ENCODE peak calls at places on chromosomes 4 and X, in nine cellular contexts. One of them, this sample, is unnamed.

GRCh38 chr4:6688879-6689505 is 4.7 kb upstream of the S100P start:
- DNase-seq in AG10803: peak; percentile 86
- DNase-seq in upper lobe of right lung: no peak
- DNase-seq in Calu3: peak; percentile 78
- DNase-seq in HFFc6: peak; percentile 88
- DNase-seq in lower leg skin: no peak
- DNase-seq in HepG2: peak; percentile 91
- DNase-seq in OCI-LY7: no peak
- DNase-seq in K562: peak; percentile 83
- DNase-seq in this sample: no peak

GRCh38 chr4:147913137-147913536 is 181.2 kb downstream of the ARHGAP10 start:
- DNase-seq in AG10803: no peak
- DNase-seq in upper lobe of right lung: no peak
- DNase-seq in Calu3: no peak
- DNase-seq in HFFc6: no peak
- DNase-seq in lower leg skin: no peak
- DNase-seq in HepG2: no peak
- DNase-seq in OCI-LY7: no peak
- DNase-seq in K562: no peak
- DNase-seq in this sample: no peak

GRCh38 chrX:46577116-46578005 is 3.8 kb downstream of the CHST7 start:
- DNase-seq in AG10803: peak; percentile 24
- DNase-seq in upper lobe of right lung: no peak
- DNase-seq in Calu3: no peak
- DNase-seq in HFFc6: peak; percentile 73
- DNase-seq in lower leg skin: no peak
- DNase-seq in HepG2: no peak
- DNase-seq in OCI-LY7: no peak
- DNase-seq in K562: no peak
- DNase-seq in this sample: no peak

GRCh38 chr4:26296021-26296420 is 24.8 kb upstream of the RBPJ start:
- DNase-seq in AG10803: no peak
- DNase-seq in upper lobe of right lung: no peak
- DNase-seq in Calu3: no peak
- DNase-seq in HFFc6: no peak
- DNase-seq in lower leg skin: no peak
- DNase-seq in HepG2: no peak
- DNase-seq in OCI-LY7: no peak
- DNase-seq in K562: no peak
- DNase-seq in this sample: no peak

GRCh38 chrX:47200385-47201150 is 6.9 kb downstream of the UBA1 start:
- DNase-seq in AG10803: peak; percentile 88
- DNase-seq in upper lobe of right lung: no peak
- DNase-seq in Calu3: no peak
- DNase-seq in HFFc6: peak; percentile 33
- DNase-seq in lower leg skin: peak; percentile 63
- DNase-seq in HepG2: peak; percentile 42
- DNase-seq in OCI-LY7: no peak
- DNase-seq in K562: no peak
- DNase-seq in this sample: no peak

GRCh38 chr4:25535278-25535677 is 120.4 kb upstream of the SLC34A2 start:
- DNase-seq in AG10803: no peak
- DNase-seq in upper lobe of right lung: no peak
- DNase-seq in Calu3: peak; percentile 31
- DNase-seq in HFFc6: no peak
- DNase-seq in lower leg skin: no peak
- DNase-seq in HepG2: peak; percentile 85
- DNase-seq in OCI-LY7: no peak
- DNase-seq in K562: no peak
- DNase-seq in this sample: no peak

GRCh38 chr4:114378306-114378903 is 220.2 kb upstream of the UGT8 start:
- DNase-seq in AG10803: peak; percentile 57
- DNase-seq in upper lobe of right lung: no peak
- DNase-seq in Calu3: peak; percentile 11
- DNase-seq in HFFc6: peak; percentile 52
- DNase-seq in lower leg skin: no peak
- DNase-seq in HepG2: no peak
- DNase-seq in OCI-LY7: no peak
- DNase-seq in K562: no peak
- DNase-seq in this sample: no peak

GRCh38 chr4:3465698-3466671 is 2.9 kb downstream of the DOK7 start:
- DNase-seq in AG10803: no peak
- DNase-seq in upper lobe of right lung: no peak
- DNase-seq in Calu3: no peak
- DNase-seq in HFFc6: no peak
- DNase-seq in lower leg skin: no peak
- DNase-seq in HepG2: peak; percentile 31
- DNase-seq in OCI-LY7: no peak
- DNase-seq in K562: peak; percentile 14
- DNase-seq in this sample: no peak

GRCh38 chrX:107826286-107827136 is 845 bp downstream of the MID2 start:
- DNase-seq in AG10803: peak; percentile 53
- DNase-seq in upper lobe of right lung: peak; percentile 74
- DNase-seq in Calu3: peak; percentile 49
- DNase-seq in HFFc6: peak; percentile 31
- DNase-seq in lower leg skin: no peak
- DNase-seq in HepG2: no peak
- DNase-seq in OCI-LY7: no peak
- DNase-seq in K562: peak; percentile 1
- DNase-seq in this sample: peak; percentile 76

GRCh38 chrX:107827137-107827831 is 1.6 kb downstream of the MID2 start:
- DNase-seq in AG10803: no peak
- DNase-seq in upper lobe of right lung: no peak
- DNase-seq in Calu3: no peak
- DNase-seq in HFFc6: no peak
- DNase-seq in lower leg skin: no peak
- DNase-seq in HepG2: no peak
- DNase-seq in OCI-LY7: no peak
- DNase-seq in K562: no peak
- DNase-seq in this sample: no peak

GRCh38 chrX:107827852-107828251 is 2.2 kb downstream of the MID2 start:
- DNase-seq in AG10803: no peak
- DNase-seq in upper lobe of right lung: no peak
- DNase-seq in Calu3: no peak
- DNase-seq in HFFc6: no peak
- DNase-seq in lower leg skin: no peak
- DNase-seq in HepG2: no peak
- DNase-seq in OCI-LY7: no peak
- DNase-seq in K562: no peak
- DNase-seq in this sample: no peak

GRCh38 chrX:107823456-107823855 is 2.2 kb upstream of the MID2 start:
- DNase-seq in AG10803: peak; percentile 85
- DNase-seq in upper lobe of right lung: no peak
- DNase-seq in Calu3: no peak
- DNase-seq in HFFc6: peak; percentile 55
- DNase-seq in lower leg skin: no peak
- DNase-seq in HepG2: no peak
- DNase-seq in OCI-LY7: no peak
- DNase-seq in K562: no peak
- DNase-seq in this sample: no peak

GRCh38 chrX:107825698-107826285 is at the start of gene MID2:
- DNase-seq in AG10803: peak; percentile 36
- DNase-seq in upper lobe of right lung: peak; percentile 78
- DNase-seq in Calu3: peak; percentile 69
- DNase-seq in HFFc6: peak; percentile 33
- DNase-seq in lower leg skin: peak; percentile 59
- DNase-seq in HepG2: no peak
- DNase-seq in OCI-LY7: no peak
- DNase-seq in K562: no peak
- DNase-seq in this sample: peak; percentile 54
- TF ChIP-seq CTCF in AG10803: no peak
- TF ChIP-seq CTCF in upper lobe of right lung: no peak
- TF ChIP-seq CTCF in Calu3: no peak
- TF ChIP-seq CTCF in HFFc6: no peak
- TF ChIP-seq CTCF in lower leg skin: no peak
- TF ChIP-seq CTCF in HepG2: no peak
- TF ChIP-seq CTCF in OCI-LY7: no peak
- TF ChIP-seq CTCF in K562: no peak
- TF ChIP-seq CTCF in this sample: no peak

GRCh38 chrX:9884031-9884779 is 83.0 kb upstream of the CLDN34 start:
- DNase-seq in AG10803: no peak
- DNase-seq in upper lobe of right lung: no peak
- DNase-seq in Calu3: no peak
- DNase-seq in HFFc6: no peak
- DNase-seq in lower leg skin: no peak
- DNase-seq in HepG2: no peak
- DNase-seq in OCI-LY7: no peak
- DNase-seq in K562: no peak
- DNase-seq in this sample: no peak

GRCh38 chrX:9888953-9889470 is 78.1 kb upstream of the CLDN34 start:
- DNase-seq in AG10803: peak; percentile 36
- DNase-seq in upper lobe of right lung: no peak
- DNase-seq in Calu3: no peak
- DNase-seq in HFFc6: peak; percentile 48
- DNase-seq in lower leg skin: no peak
- DNase-seq in HepG2: no peak
- DNase-seq in OCI-LY7: no peak
- DNase-seq in K562: no peak
- DNase-seq in this sample: no peak

GRCh38 chrX:9880912-9881311 is 86.2 kb upstream of the CLDN34 start:
- DNase-seq in AG10803: no peak
- DNase-seq in upper lobe of right lung: no peak
- DNase-seq in Calu3: no peak
- DNase-seq in HFFc6: no peak
- DNase-seq in lower leg skin: no peak
- DNase-seq in HepG2: no peak
- DNase-seq in OCI-LY7: no peak
- DNase-seq in K562: no peak
- DNase-seq in this sample: no peak

GRCh38 chrX:9882669-9883446 is 84.3 kb upstream of the CLDN34 start:
- DNase-seq in AG10803: no peak
- DNase-seq in upper lobe of right lung: peak; percentile 68
- DNase-seq in Calu3: peak; percentile 11
- DNase-seq in HFFc6: no peak
- DNase-seq in lower leg skin: no peak
- DNase-seq in HepG2: no peak
- DNase-seq in OCI-LY7: peak; percentile 0
- DNase-seq in K562: peak; percentile 29
- DNase-seq in this sample: no peak

GRCh38 chrX:9885150-9885549 is 82.0 kb upstream of the CLDN34 start:
- DNase-seq in AG10803: peak; percentile 51
- DNase-seq in upper lobe of right lung: peak; percentile 80
- DNase-seq in Calu3: peak; percentile 77
- DNase-seq in HFFc6: no peak
- DNase-seq in lower leg skin: peak; percentile 16
- DNase-seq in HepG2: peak; percentile 30
- DNase-seq in OCI-LY7: peak; percentile 44
- DNase-seq in K562: peak; percentile 48
- DNase-seq in this sample: peak; percentile 69
- TF ChIP-seq CTCF in AG10803: peak; percentile 76
- TF ChIP-seq CTCF in upper lobe of right lung: peak; percentile 52
- TF ChIP-seq CTCF in Calu3: peak; percentile 69
- TF ChIP-seq CTCF in HFFc6: peak; percentile 73
- TF ChIP-seq CTCF in lower leg skin: no peak
- TF ChIP-seq CTCF in HepG2: peak; percentile 78
- TF ChIP-seq CTCF in OCI-LY7: peak; percentile 77
- TF ChIP-seq CTCF in K562: peak; percentile 58
- TF ChIP-seq CTCF in this sample: peak; percentile 21

GRCh38 chrX:11447418-11447817 is 154.2 kb downstream of the AMELX start:
- DNase-seq in AG10803: peak; percentile 31
- DNase-seq in upper lobe of right lung: no peak
- DNase-seq in Calu3: no peak
- DNase-seq in HFFc6: no peak
- DNase-seq in lower leg skin: no peak
- DNase-seq in HepG2: no peak
- DNase-seq in OCI-LY7: no peak
- DNase-seq in K562: no peak
- DNase-seq in this sample: no peak

GRCh38 chrX:11446951-11447350 is 153.7 kb downstream of the AMELX start:
- DNase-seq in AG10803: peak; percentile 65
- DNase-seq in upper lobe of right lung: no peak
- DNase-seq in Calu3: no peak
- DNase-seq in HFFc6: no peak
- DNase-seq in lower leg skin: no peak
- DNase-seq in HepG2: no peak
- DNase-seq in OCI-LY7: no peak
- DNase-seq in K562: no peak
- DNase-seq in this sample: no peak

GRCh38 chrX:11451133-11451532 is 157.9 kb downstream of the AMELX start:
- DNase-seq in AG10803: no peak
- DNase-seq in upper lobe of right lung: no peak
- DNase-seq in Calu3: no peak
- DNase-seq in HFFc6: no peak
- DNase-seq in lower leg skin: no peak
- DNase-seq in HepG2: no peak
- DNase-seq in OCI-LY7: no peak
- DNase-seq in K562: no peak
- DNase-seq in this sample: no peak

GRCh38 chrX:11449613-11450012 is 156.4 kb downstream of the AMELX start:
- DNase-seq in AG10803: no peak
- DNase-seq in upper lobe of right lung: no peak
- DNase-seq in Calu3: no peak
- DNase-seq in HFFc6: no peak
- DNase-seq in lower leg skin: no peak
- DNase-seq in HepG2: no peak
- DNase-seq in OCI-LY7: no peak
- DNase-seq in K562: no peak
- DNase-seq in this sample: no peak

DNA sequence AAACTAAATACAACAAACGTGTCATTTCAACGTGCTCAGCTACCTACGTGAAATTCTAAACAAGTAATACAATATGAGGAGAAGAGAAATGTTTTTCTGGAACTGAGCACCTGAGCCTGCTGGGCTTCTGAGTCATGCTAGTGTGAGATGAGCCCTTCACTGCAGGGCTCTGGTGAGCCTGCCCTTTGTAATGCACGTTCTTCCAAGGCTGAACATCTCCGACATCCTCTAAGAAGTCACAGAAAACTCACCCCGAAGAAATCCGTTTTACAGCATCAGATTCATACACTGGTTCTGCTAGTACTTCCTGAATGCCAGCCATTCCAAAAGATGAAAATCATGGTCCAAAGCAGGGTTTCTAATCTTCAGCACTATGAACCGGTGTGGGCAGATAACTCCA is 157.1 kb downstream of the AMELX start:
- DNase-seq in AG10803: no peak
- DNase-seq in upper lobe of right lung: no peak
- DNase-seq in Calu3: no peak
- DNase-seq in HFFc6: no peak
- DNase-seq in lower leg skin: no peak
- DNase-seq in HepG2: no peak
- DNase-seq in OCI-LY7: no peak
- DNase-seq in K562: no peak
- DNase-seq in this sample: no peak
- TF ChIP-seq CTCF in AG10803: no peak
- TF ChIP-seq CTCF in upper lobe of right lung: no peak
- TF ChIP-seq CTCF in Calu3: no peak
- TF ChIP-seq CTCF in HFFc6: no peak
- TF ChIP-seq CTCF in lower leg skin: no peak
- TF ChIP-seq CTCF in HepG2: no peak
- TF ChIP-seq CTCF in OCI-LY7: no peak
- TF ChIP-seq CTCF in K562: no peak
- TF ChIP-seq CTCF in this sample: no peak

DNA sequence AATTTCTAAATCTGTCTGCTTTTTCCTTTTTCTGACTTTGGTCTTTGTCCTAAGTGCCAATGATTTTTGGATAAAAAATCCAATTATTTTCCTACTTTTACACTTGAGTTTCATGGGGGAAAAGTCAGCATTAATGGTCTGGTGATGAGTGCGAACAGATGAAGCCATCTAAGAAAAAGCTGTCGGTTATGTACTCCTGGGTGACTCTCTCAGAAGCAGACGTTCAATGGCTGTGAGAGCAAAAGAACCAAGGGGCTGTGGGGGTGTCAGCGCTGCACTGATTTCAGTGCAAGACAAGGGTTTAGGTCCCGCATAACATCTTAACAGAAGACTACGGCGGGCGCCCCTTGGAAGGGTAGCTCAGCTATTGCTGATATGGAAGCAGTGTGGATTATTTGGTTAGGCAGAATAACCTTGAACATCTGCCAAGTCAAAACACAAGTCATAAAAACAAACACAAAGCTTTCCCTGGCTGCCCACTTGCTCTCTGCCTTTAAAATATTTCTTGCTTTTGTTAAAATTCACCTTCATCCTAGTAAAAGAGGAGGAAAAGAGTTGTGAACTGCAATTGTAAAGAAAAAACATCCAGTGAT is 240.5 kb downstream of the MAML3 start:
- DNase-seq in AG10803: peak; percentile 34
- DNase-seq in upper lobe of right lung: no peak
- DNase-seq in Calu3: no peak
- DNase-seq in HFFc6: no peak
- DNase-seq in lower leg skin: no peak
- DNase-seq in HepG2: peak; percentile 44
- DNase-seq in OCI-LY7: no peak
- DNase-seq in K562: no peak
- DNase-seq in this sample: peak; percentile 31
- TF ChIP-seq CTCF in AG10803: no peak
- TF ChIP-seq CTCF in upper lobe of right lung: no peak
- TF ChIP-seq CTCF in Calu3: no peak
- TF ChIP-seq CTCF in HFFc6: no peak
- TF ChIP-seq CTCF in lower leg skin: no peak
- TF ChIP-seq CTCF in HepG2: no peak
- TF ChIP-seq CTCF in OCI-LY7: no peak
- TF ChIP-seq CTCF in K562: no peak
- TF ChIP-seq CTCF in this sample: no peak

This sample was measured in pancreas.